ENCODE peak calls at places on chromosomes 4 and X, in seven cellular contexts. H is A549, V is Peyer's patch, T is breast epithelium, A is IMR-90, I is HepG2, W is tibial nerve. F is an unnamed sample.

GRCh38 chrX:104330966-104331365 is 76.2 kb upstream of the ESX1 start:
- DNase-seq in H (no peak), V (no peak), T (no peak), A (peak; percentile 65), I (no peak), W (no peak), F (no peak)

GRCh38 chr4:148795156-148795864 is 353.1 kb upstream of the NR3C2 start:
- DNase-seq in H (no peak), V (no peak), T (no peak), A (peak; percentile 92), I (no peak), W (no peak), F (no peak)

GRCh38 chrX:24025741-24026402 is 1.1 kb downstream of the KLHL15 start:
- DNase-seq in H (peak; percentile 33), V (no peak), T (peak; percentile 51), A (peak; percentile 81), I (no peak), W (peak; percentile 14), F (no peak)

GRCh38 chr4:140188975-140189374 is 35.0 kb upstream of the MAML3 start:
- DNase-seq in H (no peak), V (no peak), T (no peak), A (peak; percentile 64), I (no peak), W (no peak), F (peak; percentile 67)

GRCh38 chrX:19986531-19986930 is 4.3 kb downstream of the BCLAF3 start:
- DNase-seq in H (no peak), V (no peak), T (no peak), A (no peak), I (no peak), W (no peak), F (no peak)

GRCh38 chr4:60992037-60992436 is 208.1 kb upstream of the ADGRL3 start:
- DNase-seq in H (no peak), V (no peak), T (no peak), A (peak; percentile 9), I (no peak), W (no peak), F (no peak)

GRCh38 chrX:11672213-11672612 is 6.5 kb upstream of the ARHGAP6 start:
- DNase-seq in H (no peak), V (no peak), T (no peak), A (no peak), I (no peak), W (no peak), F (no peak)

GRCh38 chr4:53622739-53623151 is 31.5 kb upstream of the LNX1 start:
- DNase-seq in H (no peak), V (no peak), T (no peak), A (peak; percentile 89), I (no peak), W (no peak), F (no peak)

GRCh38 chr4:114287079-114287696 is 307.7 kb upstream of the ARSJ start:
- DNase-seq in H (no peak), V (no peak), T (no peak), A (no peak), I (peak; percentile 78), W (no peak), F (no peak)

GRCh38 chrX:53452812-53453211 is 18.6 kb upstream of the HSD17B10 start:
- DNase-seq in H (no peak), V (no peak), T (no peak), A (no peak), I (no peak), W (no peak), F (no peak)

GRCh38 chrX:53445977-53446376 is 11.8 kb upstream of the HSD17B10 start:
- DNase-seq in H (peak; percentile 28), V (no peak), T (no peak), A (peak; percentile 30), I (peak; percentile 19), W (no peak), F (no peak)

GRCh38 chrX:85391879-85392238 is 12.4 kb upstream of the POF1B start:
- DNase-seq in H (no peak), V (no peak), T (no peak), A (no peak), I (no peak), W (no peak), F (no peak)

GRCh38 chr4:107896158-107896645 is 35.1 kb upstream of the CYP2U1 start:
- DNase-seq in H (peak; percentile 44), V (no peak), T (no peak), A (peak; percentile 97), I (peak; percentile 36), W (no peak), F (no peak)

GRCh38 chrX:27619975-27620374 is 29.8 kb downstream of the DCAF8L2 start:
- DNase-seq in H (no peak), V (no peak), T (no peak), A (peak; percentile 8), I (peak; percentile 5), W (no peak), F (no peak)

GRCh38 chr4:123462007-123462406 is 65.4 kb downstream of the SPRY1 start:
- DNase-seq in H (no peak), V (no peak), T (no peak), A (peak; percentile 26), I (peak; percentile 13), W (no peak), F (no peak)

GRCh38 chr4:156889616-156890594 is 81.7 kb downstream of the PDGFC start:
- DNase-seq in H (no peak), V (no peak), T (no peak), A (peak; percentile 83), I (no peak), W (peak; percentile 14), F (peak; percentile 34)

GRCh38 chrX:96314974-96315373 is 369.7 kb upstream of the DIAPH2 start:
- DNase-seq in H (no peak), V (no peak), T (no peak), A (peak; percentile 62), I (peak; percentile 0), W (no peak), F (no peak)

GRCh38 chr4:140260227-140260626 is 106.2 kb upstream of the MAML3 start:
- DNase-seq in H (peak; percentile 20), V (no peak), T (no peak), A (peak; percentile 94), I (no peak), W (no peak), F (no peak)

GRCh38 chrX:51894697-51895336 is 1.4 kb downstream of the MAGED1 start:
- DNase-seq in H (no peak), V (peak; percentile 39), T (no peak), A (peak; percentile 31), I (no peak), W (no peak), F (peak; percentile 27)

GRCh38 chrX:31981546-31982062 is 909.8 kb upstream of the FTHL17 start:
- DNase-seq in H (no peak), V (no peak), T (no peak), A (no peak), I (no peak), W (no peak), F (no peak)

GRCh38 chrX:149570668-149571067 is 16.6 kb downstream of the MAGEA9B start:
- DNase-seq in H (no peak), V (no peak), T (no peak), A (peak; percentile 86), I (no peak), W (no peak), F (no peak)

GRCh38 chr4:82043809-82044137 is 330.0 kb downstream of the HNRNPD start:
- DNase-seq in H (no peak), V (no peak), T (no peak), A (no peak), I (no peak), W (no peak), F (no peak)

GRCh38 chr4:82044141-82044993 is 329.4 kb downstream of the HNRNPD start:
- DNase-seq in H (no peak), V (no peak), T (peak; percentile 54), A (peak; percentile 0), I (no peak), W (peak; percentile 14), F (peak; percentile 71)

GRCh38 chr4:82043081-82043808 is 330.5 kb downstream of the HNRNPD start:
- DNase-seq in H (no peak), V (no peak), T (no peak), A (no peak), I (peak; percentile 81), W (no peak), F (no peak)

GRCh38 chr4:82045267-82045666 is 328.5 kb downstream of the HNRNPD start:
- DNase-seq in H (no peak), V (no peak), T (no peak), A (no peak), I (no peak), W (no peak), F (no peak)

GRCh38 chr4:82042042-82042441 is 331.7 kb downstream of the HNRNPD start:
- DNase-seq in H (no peak), V (no peak), T (no peak), A (no peak), I (no peak), W (no peak), F (no peak)
- H3K9me3 ChIP-seq in H (no peaks in the 10 kb centered on the region), V (no peaks in the 10 kb centered on the region), T (no peaks in the 10 kb centered on the region), A (no peaks in the 10 kb centered on the region), I (no peaks in the 10 kb centered on the region), W (no peaks in the 10 kb centered on the region), F (no peaks in the 10 kb centered on the region)

DNA sequence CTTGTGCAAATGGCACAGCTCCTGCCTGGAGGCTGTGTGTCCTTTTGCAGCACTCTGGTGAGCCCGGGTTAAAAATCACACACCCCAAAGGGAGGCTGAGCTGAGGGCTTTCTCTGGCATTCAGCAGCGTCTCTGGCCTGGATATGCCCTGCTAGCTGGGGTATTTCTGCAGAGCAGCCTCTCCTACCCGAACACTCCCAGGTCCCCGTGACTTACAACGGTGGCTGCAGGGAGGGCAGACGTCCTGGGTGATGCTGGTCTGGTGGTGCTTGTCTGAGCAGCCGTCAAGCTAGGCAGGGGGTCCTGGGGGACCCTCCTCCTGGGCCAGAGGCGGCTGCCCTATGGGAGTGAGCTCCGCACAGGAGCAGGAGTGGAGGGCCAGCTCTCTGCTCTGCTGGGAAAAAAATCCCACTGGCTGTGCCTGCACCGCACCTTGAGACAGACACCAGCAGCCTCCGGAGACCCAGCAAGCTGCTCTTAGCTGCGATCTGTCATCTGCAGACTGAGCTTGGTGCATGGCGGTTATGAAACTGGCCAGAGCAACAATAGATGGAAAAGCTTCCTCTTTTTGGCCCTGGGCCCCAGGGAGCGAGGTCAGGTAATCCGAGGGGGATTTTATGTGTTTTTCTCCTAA is 41.3 kb upstream of the ASMTL start:
- DNase-seq in H (no peak), V (peak; percentile 66), T (no peak), A (no peak), I (no peak), W (no peak), F (no peak)
- TF ChIP-seq POLR2A in H (no peak), V (no peak), T (no peak), A (no peak), I (no peak), W (no peak), F (no peak)

GRCh38 chr4:20532871-20533870 is 167.1 kb upstream of the PACRGL start:
- DNase-seq in H (no peak), V (no peak), T (no peak), A (peak; percentile 41), I (no peak), W (no peak), F (no peak)
- H3K4me1 ChIP-seq in H (no peaks in the 10 kb centered on the region), V (no peaks in the 10 kb centered on the region), T (no peaks in the 10 kb centered on the region), A (peaks cover 10% of the 10 kb centered on the region), I (no peaks in the 10 kb centered on the region), W (no peaks in the 10 kb centered on the region), F (no peaks in the 10 kb centered on the region)

DNA sequence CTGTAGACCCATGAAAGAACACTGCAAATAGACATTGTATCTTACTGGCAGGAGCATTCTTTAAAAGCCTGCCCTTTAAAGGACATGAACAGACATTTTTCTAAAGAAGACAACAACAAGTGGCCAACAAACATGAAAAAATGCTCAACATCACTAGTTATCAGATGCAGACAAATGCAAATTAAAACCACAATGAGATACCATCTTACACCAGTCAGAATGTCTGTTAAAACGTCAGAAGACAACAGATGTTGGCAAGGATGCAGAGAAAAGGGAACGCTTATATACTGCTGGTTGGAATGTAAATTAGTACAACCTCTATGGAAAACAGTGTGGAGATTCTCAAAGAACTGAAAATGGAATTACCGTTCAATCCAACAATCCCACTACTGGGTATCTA is 77.2 kb downstream of the ATP10D start:
- DNase-seq in H (no peak), V (no peak), T (no peak), A (no peak), I (no peak), W (no peak), F (no peak)
- H3K9me3 ChIP-seq in H (no peaks in the 10 kb centered on the region), V (no peaks in the 10 kb centered on the region), T (no peaks in the 10 kb centered on the region), A (no peaks in the 10 kb centered on the region), I (no peaks in the 10 kb centered on the region), W (no peaks in the 10 kb centered on the region), F (no peaks in the 10 kb centered on the region)

F was measured in ovary.